ENCODE peak calls at places on chromosomes 7 and 10, in nine cellular contexts. F is IMR-90; S is ovary; C is lower lobe of right lung; K is SJSA1; P is mucosa of descending colon; A is GM23338; Y is HAP-1; X is naive thymus-derived CD4-positive, alpha-beta T cell. Z is an unnamed sample.

GRCh38 chr10:88113657-88114272 is 250.3 kb downstream of the PTEN start:
- DNase-seq in Y (no peak), S (no peak), P (no peak), F (no peak), X (no peak), A (no peak), C (no peak), K (no peak), Z (no peak)

GRCh38 chr7:158820656-158821055 is 8.7 kb downstream of the ESYT2 start:
- DNase-seq in F (peak; percentile 41), S (no peak), K (peak; percentile 44), P (no peak), C (no peak), X (no peak), A (no peak), Y (no peak), Z (no peak)

GRCh38 chr7:30755384-30756154 is 3.6 kb downstream of the INMT start:
- DNase-seq in X (no peak), C (no peak), Y (no peak), P (no peak), S (no peak), F (peak; percentile 25), K (no peak), A (no peak), Z (no peak)

GRCh38 chr10:103254538-103255325 is 9.0 kb downstream of the RPEL1 start:
- DNase-seq in K (peak; percentile 36), S (no peak), Y (no peak), P (no peak), C (no peak), X (no peak), F (peak; percentile 40), A (peak; percentile 6), Z (no peak)

GRCh38 chr7:30843741-30844482 is 67.7 kb upstream of the AQP1 start:
- DNase-seq in Y (no peak), C (no peak), P (no peak), K (no peak), S (no peak), X (no peak), A (no peak), F (no peak), Z (no peak)

GRCh38 chr10:22341190-22341935 is 3.9 kb upstream of the SPAG6 start:
- DNase-seq in K (peak; percentile 61), P (no peak), C (no peak), Y (no peak), S (peak; percentile 73), X (no peak), F (peak; percentile 15), A (no peak), Z (no peak)

GRCh38 chr7:27424749-27425148 is 182.1 kb downstream of the EVX1 start:
- DNase-seq in K (no peak), X (no peak), S (no peak), C (no peak), Y (no peak), F (no peak), A (no peak), P (no peak), Z (no peak)

GRCh38 chr10:12419279-12419847 is 70.0 kb downstream of the CAMK1D start:
- DNase-seq in X (no peak), Y (no peak), P (peak; percentile 1), K (peak; percentile 81), A (no peak), S (no peak), F (peak; percentile 99), C (no peak), Z (no peak)

GRCh38 chr10:17075510-17075909 is 54.1 kb downstream of the CUBN start:
- DNase-seq in K (peak; percentile 82), P (no peak), X (no peak), Y (no peak), S (no peak), C (no peak), A (no peak), F (peak; percentile 96), Z (no peak)

GRCh38 chr10:63114031-63114814 is 18.9 kb upstream of the NRBF2 start:
- DNase-seq in A (no peak), S (peak; percentile 61), P (peak; percentile 31), Y (no peak), C (peak; percentile 62), X (no peak), F (peak; percentile 88), K (no peak), Z (no peak)

GRCh38 chr7:40649247-40649646 is 514.4 kb downstream of the SUGCT start:
- DNase-seq in A (no peak), K (no peak), P (no peak), S (no peak), X (no peak), C (no peak), F (no peak), Y (no peak), Z (no peak)

GRCh38 chr7:40643664-40644063 is 508.9 kb downstream of the SUGCT start:
- DNase-seq in C (no peak), P (no peak), A (no peak), K (no peak), F (no peak), X (no peak), Y (no peak), S (no peak), Z (no peak)

GRCh38 chr7:40644454-40645188 is 509.8 kb downstream of the SUGCT start:
- DNase-seq in X (no peak), Y (no peak), S (no peak), F (no peak), K (no peak), A (no peak), C (no peak), P (no peak), Z (no peak)

GRCh38 chr7:40646717-40647116 is 511.9 kb downstream of the SUGCT start:
- DNase-seq in X (no peak), S (no peak), C (no peak), K (no peak), Y (no peak), F (peak; percentile 18), A (no peak), P (no peak), Z (no peak)

DNA sequence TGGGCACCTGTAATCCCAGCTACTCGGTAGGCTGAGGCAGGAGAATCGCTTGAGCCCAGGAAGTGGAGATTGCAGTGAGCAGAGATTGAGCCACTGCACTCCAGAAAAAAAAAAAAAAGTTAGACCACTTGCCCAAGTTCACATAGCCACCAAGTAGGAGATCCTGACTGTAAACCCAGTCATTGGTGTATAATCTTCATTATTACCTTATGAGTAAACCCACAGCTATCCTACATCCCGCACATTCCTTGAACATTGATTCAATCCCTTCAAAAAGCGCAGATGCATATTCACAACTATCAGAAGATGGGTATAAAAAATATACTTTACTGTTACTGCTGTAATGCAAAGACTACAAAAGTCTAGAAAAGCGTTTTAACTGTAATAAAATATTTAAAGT is 512.9 kb downstream of the SUGCT start:
- DNase-seq in P (no peak), S (no peak), A (no peak), C (no peak), Y (no peak), X (no peak), F (peak; percentile 64), K (no peak), Z (no peak)
- H3K4me1 ChIP-seq in P (no peaks in the 10 kb centered on the region), S (no peaks in the 10 kb centered on the region), A (no peaks in the 10 kb centered on the region), C (no peaks in the 10 kb centered on the region), Y (no peaks in the 10 kb centered on the region), X (no peaks in the 10 kb centered on the region), F (no peaks in the 10 kb centered on the region), K (no peaks in the 10 kb centered on the region), Z (no peaks in the 10 kb centered on the region)

DNA sequence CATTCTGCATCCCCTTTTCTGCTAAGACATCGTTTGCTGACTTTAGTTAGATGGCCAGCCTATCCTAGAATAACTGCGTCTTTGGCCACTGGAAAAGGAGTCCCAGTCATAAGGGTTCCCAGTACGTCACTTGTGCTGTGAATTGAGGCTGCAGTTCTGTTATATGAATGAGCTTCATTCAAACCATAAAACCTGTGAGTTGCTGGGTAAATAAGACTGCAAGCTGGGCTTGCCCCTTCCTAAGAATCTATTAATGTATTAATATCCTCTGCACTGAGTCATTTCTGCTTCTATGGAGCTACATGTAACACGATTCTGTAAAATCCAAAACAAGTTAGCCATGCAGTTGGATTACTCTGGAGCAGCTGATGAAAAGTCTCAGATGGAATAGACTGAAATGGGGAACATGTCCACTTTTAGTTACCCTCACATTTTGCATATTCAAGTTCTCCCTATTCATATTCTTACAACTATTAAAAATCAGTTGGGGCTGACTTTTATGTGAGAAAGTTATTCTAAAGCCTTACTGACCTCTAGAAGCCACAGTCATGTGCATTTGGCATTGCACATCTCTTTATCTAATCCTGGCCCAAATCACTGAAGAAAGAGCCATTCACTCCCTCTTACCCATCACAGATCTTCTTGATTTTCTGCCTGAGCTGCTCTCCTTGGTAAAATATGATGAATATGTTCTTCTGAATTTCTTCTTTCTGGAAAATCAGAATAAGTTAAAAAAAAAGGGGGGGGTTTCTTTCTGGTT is 41.8 kb upstream of the TMEM213 start:
- DNase-seq in C (no peak), S (no peak), F (no peak), A (no peak), X (no peak), P (no peak), Y (no peak), K (no peak), Z (no peak)
- H3K4me1 ChIP-seq in C (peaks cover 7% of the 10 kb centered on the region), S (no peaks in the 10 kb centered on the region), F (no peaks in the 10 kb centered on the region), A (peaks cover 14% of the 10 kb centered on the region), X (peaks cover 22% of the 10 kb centered on the region), P (no peaks in the 10 kb centered on the region), Y (peaks cover 7% of the 10 kb centered on the region), K (no peaks in the 10 kb centered on the region), Z (peaks cover 7% of the 10 kb centered on the region)

DNA sequence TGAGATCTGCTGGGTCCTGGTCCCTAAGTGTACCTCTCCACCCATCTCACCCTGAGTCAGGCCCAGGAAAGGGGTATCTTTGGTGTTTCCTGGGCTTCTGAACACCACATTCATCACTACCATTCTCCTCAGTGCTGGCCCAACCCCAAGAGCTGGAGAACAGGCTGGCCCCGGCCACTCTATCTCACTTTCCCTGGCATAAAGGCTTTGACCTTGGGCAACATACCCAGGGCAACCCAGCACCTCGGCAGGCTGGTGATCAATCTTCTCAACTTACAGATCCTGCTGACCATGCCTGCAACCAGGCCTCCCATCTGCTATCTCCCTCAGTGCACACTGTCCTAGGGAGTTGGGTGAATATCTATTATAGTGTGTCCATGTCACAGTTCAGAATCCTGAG is 2.1 kb downstream of the VSIR start:
- DNase-seq in F (no peak), C (no peak), S (peak; percentile 35), P (peak; percentile 28), K (no peak), X (no peak), A (no peak), Y (no peak), Z (no peak)
- H3K4me1 ChIP-seq in F (peaks cover 50% of the 10 kb centered on the region), C (peaks cover 94% of the 10 kb centered on the region), S (peaks cover 40% of the 10 kb centered on the region), P (peaks cover 61% of the 10 kb centered on the region), K (peaks cover 75% of the 10 kb centered on the region), X (peaks cover 77% of the 10 kb centered on the region), A (no peaks in the 10 kb centered on the region), Y (peaks cover 2% of the 10 kb centered on the region), Z (peaks cover 86% of the 10 kb centered on the region)

DNA sequence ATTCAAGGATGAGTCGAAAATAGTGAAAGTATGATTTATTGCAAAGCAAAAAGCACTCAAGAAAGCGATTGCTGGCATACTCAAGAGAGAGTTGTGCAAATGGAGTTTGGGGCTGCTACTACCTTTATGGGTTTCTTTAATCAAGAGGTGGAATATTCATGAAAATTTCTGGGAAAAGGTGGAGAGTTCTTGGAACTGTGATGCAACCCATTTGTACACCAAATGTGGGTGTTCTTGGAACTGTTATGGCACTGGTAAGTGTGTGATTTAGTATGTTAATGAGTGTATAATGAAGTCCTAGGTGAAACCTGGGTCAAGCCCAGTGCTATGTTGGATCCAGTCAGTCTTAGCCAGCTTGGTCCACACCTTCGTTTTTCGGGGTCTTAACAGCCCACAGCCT is 3.4 kb upstream of the VOPP1 start:
- DNase-seq in K (no peak), X (no peak), P (no peak), Y (no peak), F (no peak), S (no peak), A (no peak), C (no peak), Z (no peak)
- H3K4me1 ChIP-seq in K (peaks cover 20% of the 10 kb centered on the region), X (peaks cover 20% of the 10 kb centered on the region), P (peaks cover 14% of the 10 kb centered on the region), Y (peaks cover 16% of the 10 kb centered on the region), F (peaks cover 17% of the 10 kb centered on the region), S (peaks cover 2% of the 10 kb centered on the region), A (peaks cover 20% of the 10 kb centered on the region), C (peaks cover 24% of the 10 kb centered on the region), Z (peaks cover 24% of the 10 kb centered on the region)

GRCh38 chr7:98223351-98223897 is 12.2 kb downstream of the BHLHA15 start:
- DNase-seq in A (no peak), Y (no peak), F (no peak), K (no peak), X (no peak), S (no peak), C (peak; percentile 20), P (peak; percentile 12), Z (peak; percentile 28)
- H3K4me1 ChIP-seq in A (peaks cover 2% of the 10 kb centered on the region), Y (no peaks in the 10 kb centered on the region), F (peaks cover 3% of the 10 kb centered on the region), K (peaks cover 4% of the 10 kb centered on the region), X (no peaks in the 10 kb centered on the region), S (no peaks in the 10 kb centered on the region), C (no peaks in the 10 kb centered on the region), P (no peaks in the 10 kb centered on the region), Z (no peaks in the 10 kb centered on the region)